ENCODE peak calls at places on chromosomes 7 and 10, in five cellular contexts. A, U, C, S and V are unnamed samples.

GRCh38 chr10:61900829-61901783 is at the start of gene ARID5B:
- DNase-seq in U (no peak), A (peak; percentile 47), S (peak; percentile 68), C (no peak), V (peak; percentile 68)

GRCh38 chr7:6528401-6529130 is 22.7 kb downstream of the GRID2IP start:
- DNase-seq in U (no peak), A (no peak), C (no peak), S (no peak), V (no peak)

GRCh38 chr10:100895896-100896295 is 16.9 kb upstream of the SLF2 start:
- DNase-seq in S (no peak), A (no peak), C (no peak), U (no peak), V (no peak)

GRCh38 chr7:7323352-7323751 is 141.0 kb downstream of the C1GALT1 start:
- DNase-seq in U (no peak), A (no peak), C (no peak), S (no peak), V (no peak)

GRCh38 chr7:21030237-21030636 is 243.6 kb upstream of the SP8 start:
- DNase-seq in S (no peak), C (no peak), U (no peak), A (no peak), V (no peak)

GRCh38 chr7:143929224-143929920 is 5.7 kb upstream of the OR2F2 start:
- DNase-seq in U (no peak), A (no peak), C (no peak), S (no peak), V (no peak)

GRCh38 chr7:74665296-74665938 is 7.9 kb downstream of the GTF2I start:
- DNase-seq in S (no peak), U (no peak), A (no peak), C (peak; percentile 18), V (no peak)

GRCh38 chr10:76901701-76902100 is 735.9 kb downstream of the KCNMA1 start:
- DNase-seq in S (no peak), C (no peak), A (no peak), U (no peak), V (no peak)

GRCh38 chr7:8594115-8594514 is 160.7 kb downstream of the NXPH1 start:
- DNase-seq in U (no peak), S (no peak), C (no peak), A (no peak), V (no peak)

GRCh38 chr10:131200856-131201470 is 110.6 kb downstream of the TCERG1L start:
- DNase-seq in U (no peak), A (no peak), C (peak; percentile 46), S (no peak), V (peak; percentile 17)

GRCh38 chr7:38310601-38311057 is 37.2 kb upstream of the TARP start:
- DNase-seq in S (no peak), U (no peak), C (no peak), A (peak; percentile 78), V (peak; percentile 31)

GRCh38 chr10:121559321-121559720 is 38.9 kb downstream of the FGFR2 start:
- DNase-seq in A (no peak), C (no peak), S (no peak), U (no peak), V (no peak)

GRCh38 chr10:130203626-130204025 is 67.4 kb downstream of the GLRX3 start:
- DNase-seq in C (peak; percentile 58), S (no peak), U (no peak), A (peak; percentile 11), V (no peak)

GRCh38 chr7:151869457-151869856 is 7.5 kb downstream of the PRKAG2 start:
- DNase-seq in S (no peak), U (no peak), A (no peak), C (peak; percentile 77), V (no peak)

GRCh38 chr7:22393825-22394458 is 37.0 kb upstream of the RAPGEF5 start:
- DNase-seq in U (no peak), S (no peak), A (no peak), C (no peak), V (no peak)

GRCh38 chr7:91098566-91098965 is 165.7 kb upstream of the FZD1 start:
- DNase-seq in S (no peak), U (no peak), C (no peak), A (no peak), V (no peak)

GRCh38 chr7:116630932-116631449 is 41.0 kb upstream of the MET start:
- DNase-seq in C (no peak), A (peak; percentile 71), S (peak; percentile 96), U (no peak), V (peak; percentile 86)

GRCh38 chr7:104153287-104153686 is 54.5 kb downstream of the ORC5 start:
- DNase-seq in C (no peak), U (no peak), S (no peak), A (no peak), V (no peak)

GRCh38 chr10:132036153-132036886 is 29.4 kb upstream of the JAKMIP3 start:
- DNase-seq in S (no peak), U (peak; percentile 25), C (peak; percentile 70), A (peak; percentile 48), V (no peak)

GRCh38 chr7:66142996-66143395 is 28.3 kb downstream of the CRCP start:
- DNase-seq in U (no peak), S (no peak), A (no peak), C (no peak), V (no peak)

GRCh38 chr10:102408728-102409603 is 9.6 kb downstream of the PSD start:
- DNase-seq in U (peak; percentile 65), C (peak; percentile 82), S (no peak), A (peak; percentile 36), V (no peak)

GRCh38 chr10:132247943-132248342 is 59.8 kb downstream of the STK32C start:
- DNase-seq in A (no peak), C (no peak), S (no peak), U (no peak), V (no peak)

GRCh38 chr10:84173543-84173942 is at the start of gene GPR15LG:
- DNase-seq in A (no peak), S (no peak), U (no peak), C (no peak), V (no peak)

GRCh38 chr7:79774150-79774549 is 320.7 kb upstream of the MAGI2 start:
- DNase-seq in A (no peak), S (no peak), C (no peak), U (no peak), V (no peak)

GRCh38 chr7:29748286-29749099 is 57.8 kb upstream of the WIPF3 start:
- DNase-seq in C (no peak), U (no peak), A (no peak), S (peak; percentile 35), V (no peak)

GRCh38 chr7:142556745-142557144 is 192.5 kb upstream of the PRSS1 start:
- DNase-seq in U (no peak), S (peak; percentile 71), A (peak; percentile 36), C (no peak), V (peak; percentile 38)

GRCh38 chr10:77104459-77104980 is 533.1 kb downstream of the KCNMA1 start:
- DNase-seq in S (no peak), C (no peak), A (peak; percentile 79), U (peak; percentile 42), V (no peak)

GRCh38 chr10:29443745-29444523 is 155.1 kb downstream of the LYZL1 start:
- DNase-seq in U (no peak), C (no peak), S (no peak), A (no peak), V (no peak)

GRCh38 chr7:104791065-104791464 is 222.9 kb upstream of the KMT2E start:
- DNase-seq in A (no peak), C (no peak), S (no peak), U (no peak), V (no peak)

GRCh38 chr10:125521721-125522680 is 161.0 kb downstream of the TEX36 start:
- DNase-seq in U (no peak), S (peak; percentile 88), A (no peak), C (no peak), V (no peak)

GRCh38 chr7:73429622-73430505 is 3.7 kb upstream of the FZD9 start:
- DNase-seq in S (no peak), C (no peak), U (no peak), A (no peak), V (no peak)

GRCh38 chr7:43465581-43466554 is 117.0 kb upstream of the STK17A start:
- DNase-seq in S (no peak), C (no peak), U (no peak), A (no peak), V (no peak)

GRCh38 chr10:78182841-78183240 is 149.2 kb downstream of the RPS24 start:
- DNase-seq in C (no peak), U (no peak), S (no peak), A (no peak), V (no peak)

GRCh38 chr10:70671619-70672164 is 614 bp upstream of the ADAMTS14 start:
- DNase-seq in U (no peak), A (no peak), C (no peak), S (no peak), V (no peak)
- TF ChIP-seq CTCF in U (no peak), A (peak; percentile 9), C (no peak), S (peak; percentile 23), V (no peak)

DNA sequence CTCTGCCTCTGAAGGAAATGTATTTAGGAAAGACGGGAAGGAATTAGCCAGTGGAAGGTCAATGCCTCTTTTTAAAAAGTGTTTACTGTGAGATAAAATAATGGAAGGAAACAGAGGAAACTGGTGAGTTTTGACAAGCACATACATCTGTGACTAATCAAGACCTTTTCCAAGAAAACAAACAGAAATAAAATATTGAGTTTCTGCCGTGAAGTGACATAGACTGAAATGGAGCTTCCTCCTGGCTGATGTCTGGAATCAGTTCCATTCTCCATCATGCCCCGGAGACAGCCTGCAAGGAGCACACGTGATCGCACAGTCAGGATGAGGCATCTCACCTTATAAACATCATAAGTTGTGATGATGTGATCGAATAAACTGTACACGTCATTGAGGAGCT is 30.7 kb downstream of the TECTB start:
- DNase-seq in U (no peak), C (no peak), A (no peak), S (no peak), V (no peak)
- H3K27me3 ChIP-seq in U (no peaks in the 10 kb centered on the region), C (peaks cover 17% of the 10 kb centered on the region), A (no peaks in the 10 kb centered on the region), S (no peaks in the 10 kb centered on the region), V (no peaks in the 10 kb centered on the region)

DNA sequence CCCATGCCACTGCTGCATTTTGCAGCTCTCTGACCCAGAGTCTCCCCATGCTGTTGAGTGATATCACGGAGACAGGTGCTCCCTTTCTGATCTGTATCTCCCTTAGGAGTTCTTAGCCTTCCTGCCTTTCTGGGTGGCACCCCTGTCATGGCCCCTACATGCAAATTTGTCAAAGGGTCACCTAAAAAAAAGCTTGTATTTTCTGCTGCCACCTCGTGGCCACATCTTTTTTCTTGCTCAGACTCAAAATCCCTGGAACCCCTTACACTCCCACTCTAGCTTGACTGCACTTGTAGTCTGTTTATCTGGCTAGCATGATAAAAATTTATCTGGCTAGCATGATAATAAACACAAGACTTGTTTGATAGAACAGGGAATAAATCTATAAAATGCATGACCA is 809.1 kb downstream of the SORCS1 start:
- DNase-seq in U (no peak), C (no peak), S (no peak), A (no peak), V (no peak)
- TF ChIP-seq CTCF in U (no peak), C (no peak), S (no peak), A (no peak), V (no peak)

GRCh38 chr7:1225462-1226154 is 7.1 kb upstream of the UNCX start:
- DNase-seq in A (no peak), S (no peak), U (no peak), C (no peak), V (no peak)

GRCh38 chr7:1220958-1221745 is 11.5 kb upstream of the UNCX start:
- DNase-seq in S (no peak), U (no peak), A (no peak), C (no peak), V (no peak)

GRCh38 chr7:1226155-1226901 is 6.3 kb upstream of the UNCX start:
- DNase-seq in S (no peak), A (no peak), U (no peak), C (no peak), V (no peak)

GRCh38 chr7:1224093-1224702 is 8.5 kb upstream of the UNCX start:
- DNase-seq in A (no peak), S (no peak), C (no peak), U (no peak), V (no peak)

GRCh38 chr7:1223196-1224092 is 9.2 kb upstream of the UNCX start:
- DNase-seq in U (no peak), A (no peak), S (no peak), C (no peak), V (no peak)
- H3K27me3 ChIP-seq in U (peaks cover 6% of the 10 kb centered on the region), A (peaks cover 76% of the 10 kb centered on the region), S (no peaks in the 10 kb centered on the region), C (peaks cover 100% of the 10 kb centered on the region), V (peaks cover 32% of the 10 kb centered on the region)